ENCODE peak calls at places on chromosomes 13 and 19, in seven cellular contexts. B, I, N, W, K, L and C are unnamed samples.

GRCh38 chr13:73816702-73817101 is 317.5 kb downstream of the KLF12 start:
- DNase-seq in B (no peak), L (no peak), N (no peak), W (no peak), K (no peak), I (no peak), C (no peak)

GRCh38 chr13:111006508-111007031 is 91.7 kb upstream of the ANKRD10 start:
- DNase-seq in I (no peak), K (no peak), L (no peak), N (no peak), W (no peak), B (no peak), C (peak; percentile 82)

GRCh38 chr13:83183439-83184149 is 698.7 kb downstream of the SLITRK1 start:
- DNase-seq in W (no peak), I (no peak), K (no peak), L (no peak), B (no peak), N (no peak), C (no peak)

GRCh38 chr13:97344250-97345175 is 89.5 kb upstream of the RAP2A start:
- DNase-seq in I (peak; percentile 46), W (peak; percentile 21), N (peak; percentile 64), K (peak; percentile 49), L (peak; percentile 3), B (peak; percentile 12), C (peak; percentile 64)

GRCh38 chr19:33499248-33499647 is 22.3 kb downstream of the PEPD start:
- DNase-seq in K (no peak), B (no peak), L (no peak), W (no peak), N (peak; percentile 13), I (no peak), C (no peak)

GRCh38 chr13:48817166-48817802 is 158.4 kb upstream of the FNDC3A start:
- DNase-seq in W (no peak), L (no peak), I (no peak), B (no peak), N (no peak), K (no peak), C (no peak)

GRCh38 chr19:45357445-45357783 is 13.0 kb downstream of the ERCC2 start:
- DNase-seq in N (no peak), L (no peak), W (no peak), B (no peak), I (no peak), K (no peak), C (no peak)

GRCh38 chr13:32804673-32805260 is 211.5 kb upstream of the KL start:
- DNase-seq in K (no peak), N (no peak), B (no peak), W (no peak), I (no peak), L (no peak), C (no peak)

GRCh38 chr19:11092181-11092538 is 2.9 kb downstream of the LDLR start:
- DNase-seq in B (no peak), W (no peak), N (no peak), L (no peak), I (no peak), K (peak; percentile 22), C (no peak)

GRCh38 chr19:23403581-23404324 is 8.5 kb upstream of the ZNF91 start:
- DNase-seq in K (no peak), W (no peak), B (no peak), I (no peak), L (no peak), N (no peak), C (no peak)

GRCh38 chr19:32223595-32224370 is 121.6 kb upstream of the ZNF507 start:
- DNase-seq in N (no peak), B (no peak), I (peak; percentile 7), W (no peak), K (no peak), L (no peak), C (no peak)

GRCh38 chr19:19860756-19861390 is 4.8 kb upstream of the ZNF253 start:
- DNase-seq in I (peak; percentile 18), L (no peak), B (peak; percentile 64), W (no peak), N (peak; percentile 90), K (no peak), C (no peak)

GRCh38 chr19:46116121-46116520 is 8.4 kb downstream of the IGFL3 start:
- DNase-seq in B (no peak), I (no peak), K (no peak), W (no peak), L (no peak), N (no peak), C (no peak)

GRCh38 chr19:7177926-7178325 is 108.4 kb downstream of the ZNF557 start:
- DNase-seq in B (no peak), K (no peak), L (no peak), I (no peak), W (no peak), N (no peak), C (no peak)

GRCh38 chr13:112451512-112452379 is 75.6 kb downstream of the SPACA7 start:
- DNase-seq in W (no peak), I (no peak), N (no peak), B (no peak), L (no peak), K (no peak), C (no peak)

GRCh38 chr19:16613841-16614240 is 14.2 kb downstream of the MED26 start:
- DNase-seq in B (no peak), L (no peak), I (no peak), W (no peak), N (no peak), K (no peak), C (no peak)

GRCh38 chr13:35157143-35157755 is 215.2 kb downstream of the NBEA start:
- DNase-seq in B (peak; percentile 20), L (no peak), K (peak; percentile 61), I (peak; percentile 11), W (no peak), N (no peak), C (peak; percentile 25)

GRCh38 chr13:82634946-82635345 is 1247.3 kb downstream of the SLITRK1 start:
- DNase-seq in N (no peak), W (no peak), I (no peak), K (no peak), B (no peak), L (no peak), C (no peak)

GRCh38 chr13:94813920-94814500 is 101.7 kb upstream of the SOX21 start:
- DNase-seq in N (no peak), K (no peak), I (no peak), L (no peak), W (no peak), B (no peak), C (no peak)

GRCh38 chr13:46668906-46669525 is 116.0 kb downstream of the LRCH1 start:
- DNase-seq in N (no peak), W (no peak), B (no peak), K (no peak), I (no peak), L (no peak), C (no peak)

GRCh38 chr19:10079031-10079453 is 7.1 kb upstream of the SHFL start:
- DNase-seq in W (no peak), I (no peak), L (no peak), B (no peak), N (no peak), K (no peak), C (no peak)

GRCh38 chr13:79485014-79485441 is 4.1 kb downstream of the NDFIP2 start:
- DNase-seq in K (no peak), B (no peak), W (no peak), N (no peak), I (peak; percentile 21), L (no peak), C (no peak)

GRCh38 chr19:719636-720377 is 11.1 kb downstream of the PALM start:
- DNase-seq in W (no peak), B (no peak), K (no peak), N (no peak), L (no peak), I (no peak), C (peak; percentile 58)

GRCh38 chr19:49887037-49887652 is 9.5 kb downstream of the IL4I1 start:
- DNase-seq in N (no peak), L (no peak), W (no peak), I (no peak), B (no peak), K (no peak), C (peak; percentile 7)

GRCh38 chr19:56838930-56839664 is 1.4 kb downstream of the PEG3 start:
- DNase-seq in I (no peak), N (peak; percentile 71), L (no peak), K (no peak), W (no peak), B (peak; percentile 17), C (peak; percentile 99)

GRCh38 chr13:72255908-72256307 is 388.9 kb upstream of the DACH1 start:
- DNase-seq in K (peak; percentile 46), B (no peak), W (no peak), L (no peak), I (no peak), N (no peak), C (no peak)

GRCh38 chr19:16073988-16074387 is 2.3 kb upstream of the TPM4 start:
- DNase-seq in I (no peak), B (no peak), K (no peak), N (no peak), L (no peak), W (no peak), C (no peak)

GRCh38 chr13:60617863-60618733 is 221.1 kb downstream of the TDRD3 start:
- DNase-seq in I (no peak), L (no peak), W (no peak), B (no peak), N (no peak), K (no peak), C (no peak)

GRCh38 chr13:33372251-33372919 is 86.8 kb upstream of the STARD13 start:
- DNase-seq in I (no peak), N (no peak), L (no peak), B (no peak), K (no peak), W (no peak), C (no peak)

GRCh38 chr19:40556953-40557530 is 19.6 kb upstream of the SHKBP1 start:
- DNase-seq in N (no peak), I (no peak), B (no peak), L (no peak), W (no peak), K (no peak), C (no peak)

GRCh38 chr19:47231215-47232054 is 436 bp upstream of the BBC3 start:
- DNase-seq in B (peak; percentile 88), W (peak; percentile 91), K (no peak), N (peak; percentile 95), L (peak; percentile 69), I (peak; percentile 91), C (peak; percentile 91)

GRCh38 chr13:86882835-86883234 is 788.3 kb upstream of the SLITRK5 start:
- DNase-seq in B (no peak), W (no peak), I (no peak), K (no peak), L (no peak), N (no peak), C (no peak)

GRCh38 chr19:19538077-19538764 is at the start of gene CILP2:
- DNase-seq in N (peak; percentile 78), K (no peak), B (peak; percentile 77), I (peak; percentile 61), W (peak; percentile 38), L (no peak), C (no peak)

GRCh38 chr13:46172531-46172991 is 9.4 kb downstream of the LCP1 start:
- DNase-seq in W (no peak), K (no peak), N (peak; percentile 87), L (no peak), B (no peak), I (peak; percentile 42), C (no peak)

GRCh38 chr13:42747399-42747873 is 33.9 kb upstream of the FAM216B start:
- DNase-seq in W (no peak), B (no peak), N (no peak), L (no peak), I (no peak), K (peak; percentile 78), C (no peak)

GRCh38 chr19:1651548-1652394 is 644 bp downstream of the TCF3 start:
- DNase-seq in B (peak; percentile 59), L (no peak), N (peak; percentile 70), K (no peak), I (peak; percentile 54), W (peak; percentile 48), C (peak; percentile 39)

GRCh38 chr13:107138987-107139386 is 571.0 kb upstream of the ARGLU1 start:
- DNase-seq in K (no peak), W (no peak), L (no peak), I (no peak), N (no peak), B (no peak), C (no peak)

GRCh38 chr13:40484981-40485380 is 181.5 kb downstream of the FOXO1 start:
- DNase-seq in I (no peak), B (no peak), K (no peak), L (no peak), W (no peak), N (no peak), C (no peak)